ENCODE peak calls at places on chromosome 12, in five cellular contexts. O, C, B, P and W are unnamed samples.

GRCh38 chr12:122523280-122523679 is 3.5 kb downstream of the RSRC2 start:
- DNase-seq in P (no peak), C (no peak), O (no peak), B (no peak), W (no peak)

GRCh38 chr12:13220848-13221247 is 24.3 kb downstream of the EMP1 start:
- DNase-seq in B (no peak), O (no peak), P (no peak), C (no peak), W (no peak)

GRCh38 chr12:28955491-28955890 is 193.6 kb upstream of the FAR2 start:
- DNase-seq in B (no peak), C (no peak), O (no peak), P (no peak), W (no peak)

GRCh38 chr12:3205742-3206519 is 128.8 kb downstream of the TSPAN9 start:
- DNase-seq in O (peak; percentile 63), C (no peak), B (no peak), P (no peak), W (no peak)

GRCh38 chr12:94761559-94761958 is 111.2 kb upstream of the TMCC3 start:
- DNase-seq in P (peak; percentile 75), B (no peak), C (no peak), O (no peak), W (no peak)

GRCh38 chr12:39619316-39619659 is 315 bp downstream of the ABCD2 start:
- DNase-seq in O (no peak), P (no peak), B (no peak), C (no peak), W (no peak)

GRCh38 chr12:109885616-109886015 is 5.3 kb upstream of the GLTP start:
- DNase-seq in B (no peak), P (no peak), C (no peak), O (no peak), W (no peak)

GRCh38 chr12:46550266-46550879 is 177.8 kb upstream of the SLC38A2 start:
- DNase-seq in O (no peak), P (no peak), B (no peak), C (no peak), W (no peak)

GRCh38 chr12:47032644-47033043 is 46.8 kb upstream of the PCED1B start:
- DNase-seq in B (no peak), O (no peak), C (no peak), P (peak; percentile 36), W (no peak)

GRCh38 chr12:66497000-66497897 is 181.6 kb downstream of the GRIP1 start:
- DNase-seq in B (no peak), O (no peak), C (no peak), P (no peak), W (no peak)

GRCh38 chr12:90630006-90630405 is 325.0 kb downstream of the CCER1 start:
- DNase-seq in C (no peak), B (no peak), P (no peak), O (no peak), W (no peak)

GRCh38 chr12:127162902-127163301 is 1104.1 kb upstream of the TMEM132C start:
- DNase-seq in O (no peak), C (no peak), B (no peak), P (no peak), W (peak; percentile 31)

GRCh38 chr12:13094349-13094748 is 9.1 kb downstream of the GSG1 start:
- DNase-seq in C (no peak), B (no peak), O (no peak), P (no peak), W (peak; percentile 25)

GRCh38 chr12:75446857-75447256 is 33.7 kb upstream of the GLIPR1 start:
- DNase-seq in O (no peak), B (no peak), C (no peak), P (no peak), W (no peak)

GRCh38 chr12:81692008-81692407 is 67.1 kb downstream of the PPFIA2 start:
- DNase-seq in P (no peak), O (no peak), B (no peak), C (no peak), W (no peak)

GRCh38 chr12:1054103-1054838 is 63.2 kb downstream of the ERC1 start:
- DNase-seq in P (no peak), O (no peak), C (no peak), B (no peak), W (no peak)

GRCh38 chr12:3202734-3203446 is 125.7 kb downstream of the TSPAN9 start:
- DNase-seq in P (no peak), O (peak; percentile 30), C (no peak), B (peak; percentile 56), W (peak; percentile 72)

GRCh38 chr12:118188690-118189371 is 52.9 kb downstream of the PEBP1 start:
- DNase-seq in P (no peak), O (no peak), B (no peak), C (peak; percentile 85), W (no peak)

GRCh38 chr12:47504775-47505446 is 200.9 kb downstream of the RPAP3 start:
- DNase-seq in P (no peak), B (no peak), C (no peak), O (no peak), W (no peak)

GRCh38 chr12:117587646-117588287 is 226.3 kb upstream of the NOS1 start:
- DNase-seq in B (peak; percentile 66), P (peak; percentile 15), C (no peak), O (peak; percentile 50), W (peak; percentile 35)

GRCh38 chr12:93115198-93115601 is 186.1 kb upstream of the EEA1 start:
- DNase-seq in C (no peak), B (no peak), P (no peak), O (no peak), W (no peak)

GRCh38 chr12:571795-572531 is 91.3 kb downstream of the NINJ2 start:
- DNase-seq in C (no peak), O (no peak), B (peak; percentile 40), P (peak; percentile 19), W (no peak)

GRCh38 chr12:16165506-16165905 is 112.0 kb downstream of the SLC15A5 start:
- DNase-seq in P (peak; percentile 27), O (peak; percentile 10), B (peak; percentile 36), C (no peak), W (no peak)

GRCh38 chr12:49131973-49132461 is 822 bp upstream of the TUBA1B start:
- DNase-seq in O (peak; percentile 14), B (no peak), C (no peak), P (no peak), W (no peak)

GRCh38 chr12:46556105-46556559 is 183.6 kb upstream of the SLC38A2 start:
- DNase-seq in C (no peak), P (peak; percentile 84), B (no peak), O (no peak), W (no peak)

GRCh38 chr12:115172521-115172920 is 488.5 kb upstream of the TBX3 start:
- DNase-seq in C (no peak), P (no peak), O (no peak), B (no peak), W (no peak)

GRCh38 chr12:42759622-42760273 is 170.2 kb upstream of the PRICKLE1 start:
- DNase-seq in O (peak; percentile 76), C (no peak), P (no peak), B (peak; percentile 31), W (no peak)

GRCh38 chr12:42735869-42736361 is 146.4 kb upstream of the PRICKLE1 start:
- DNase-seq in P (no peak), B (no peak), C (no peak), O (peak; percentile 25), W (no peak)

GRCh38 chr12:57127710-57128518 is at the start of gene LRP1:
- DNase-seq in C (peak; percentile 95), P (peak; percentile 67), O (peak; percentile 90), B (peak; percentile 83), W (peak; percentile 73)

GRCh38 chr12:57126561-57126960 is 1.7 kb upstream of the LRP1 start:
- DNase-seq in O (no peak), P (no peak), C (no peak), B (no peak), W (no peak)

GRCh38 chr12:57128519-57129247 is 400 bp downstream of the LRP1 start:
- DNase-seq in P (no peak), C (no peak), B (no peak), O (no peak), W (no peak)

GRCh38 chr12:57126061-57126460 is 2.2 kb upstream of the LRP1 start:
- DNase-seq in O (no peak), B (no peak), C (no peak), P (no peak), W (no peak)

GRCh38 chr12:57127101-57127709 is 1.1 kb upstream of the LRP1 start:
- DNase-seq in C (no peak), O (peak; percentile 73), P (peak; percentile 68), B (peak; percentile 84), W (no peak)
- TF ChIP-seq POLR2AphosphoS5 in C (no peak), O (no peak), P (peak; percentile 83), B (peak; percentile 26), W (no peak)

GRCh38 chr12:52010152-52010622 is 3.4 kb downstream of the TAMALIN start:
- DNase-seq in O (no peak), B (peak; percentile 38), C (peak; percentile 88), P (no peak), W (no peak)
- TF ChIP-seq POLR2A in O (no peak), B (no peak), C (no peak), P (no peak), W (no peak)

GRCh38 chr12:79451988-79452387 is 238.8 kb downstream of the PAWR start:
- DNase-seq in P (no peak), B (peak; percentile 25), O (peak; percentile 23), C (no peak), W (no peak)

GRCh38 chr12:79451365-79451764 is 239.4 kb downstream of the PAWR start:
- DNase-seq in O (no peak), P (no peak), B (no peak), C (no peak), W (no peak)

GRCh38 chr12:79452906-79453305 is 237.9 kb downstream of the PAWR start:
- DNase-seq in B (no peak), O (no peak), P (no peak), C (no peak), W (no peak)

GRCh38 chr12:79455314-79455713 is 235.4 kb downstream of the PAWR start:
- DNase-seq in C (no peak), O (no peak), P (no peak), B (no peak), W (no peak)

GRCh38 chr12:79454338-79454777 is 236.4 kb downstream of the PAWR start:
- DNase-seq in C (no peak), O (no peak), B (no peak), P (no peak), W (no peak)
- TF ChIP-seq POLR2AphosphoS5 in C (no peak), O (peak; percentile 12), B (no peak), P (no peak), W (no peak)

DNA sequence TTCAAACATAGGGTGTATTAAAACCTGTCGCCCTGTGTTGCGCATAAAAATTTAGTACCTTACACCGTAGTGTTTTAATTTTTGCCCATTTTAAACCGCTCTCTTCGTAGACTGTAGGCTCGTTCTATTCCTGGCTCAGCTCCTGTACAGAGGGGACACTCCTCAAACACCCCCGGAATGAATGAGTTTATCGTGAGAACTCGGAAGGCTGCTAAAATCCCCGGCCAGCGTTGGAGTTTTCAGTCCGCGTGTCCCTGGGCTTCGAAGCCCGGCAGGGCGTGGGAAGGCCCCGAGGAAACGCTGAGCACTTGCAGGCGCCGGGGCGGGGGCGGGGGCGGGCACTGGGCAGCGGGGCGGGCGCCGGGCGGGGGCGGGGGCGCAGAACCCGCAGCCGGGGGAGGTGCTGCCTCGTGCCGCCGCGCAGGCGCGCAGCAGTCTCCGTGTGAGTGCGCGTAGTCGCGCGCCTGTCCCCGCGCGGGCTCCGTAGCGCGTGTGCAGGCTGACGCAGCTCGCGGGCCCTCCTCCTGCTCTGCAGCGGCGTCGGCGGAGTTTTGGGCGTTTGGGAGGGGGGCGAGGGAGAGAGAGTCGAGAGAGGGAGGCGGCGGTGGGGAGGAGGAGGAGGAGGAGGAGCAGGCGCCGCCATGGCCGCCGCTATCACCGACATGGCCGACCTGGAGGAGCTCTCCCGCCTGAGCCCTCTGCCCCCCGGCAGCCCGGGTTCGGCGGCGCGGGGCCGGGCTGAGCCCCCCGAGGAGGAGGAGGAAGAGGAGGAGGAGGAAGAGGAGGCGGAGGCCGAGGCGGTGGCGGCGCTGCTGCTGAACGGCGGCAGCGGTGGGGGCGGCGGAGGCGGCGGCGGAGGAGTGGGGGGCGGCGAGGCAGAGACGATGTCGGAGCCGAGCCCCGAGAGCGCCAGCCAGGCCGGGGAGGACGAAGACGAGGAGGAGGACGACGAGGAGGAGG is at the start of gene AEBP2:
- DNase-seq in C (peak; percentile 97), B (peak; percentile 90), O (peak; percentile 94), P (peak; percentile 87), W (peak; percentile 83)
- TF ChIP-seq POLR2A in C (peak; percentile 47), B (no peak), O (peak; percentile 84), P (peak; percentile 37), W (peak; percentile 32)